ENCODE peak calls at places on chromosomes 3 and 15, in nine cellular contexts. X, W, M, H, G, P, N, L and Y are unnamed samples.

GRCh38 chr3:169390310-169390731 is 273.2 kb downstream of the MECOM start:
- DNase-seq in X (no peak), W (no peak), M (no peak), H (no peak), G (peak), P (no peak), N (no peak), L (no peak), Y (no peak)

GRCh38 chr15:34951993-34952392 is 17.5 kb downstream of the AQR start:
- DNase-seq in X (no peak), W (no peak), M (no peak), H (peak), G (peak), P (no peak), N (peak), L (no peak), Y (no peak)

GRCh38 chr3:94269763-94270162 is 206.9 kb downstream of the NSUN3 start:
- DNase-seq in X (no peak), W (no peak), M (no peak), H (peak), G (no peak), P (no peak), N (no peak), L (no peak), Y (no peak)

GRCh38 chr3:132456141-132456540 is 38.8 kb downstream of the DNAJC13 start:
- DNase-seq in X (no peak), W (no peak), M (no peak), H (no peak), G (no peak), P (no peak), N (no peak), L (no peak), Y (no peak)

GRCh38 chr3:163971861-163972260 is 1106.4 kb downstream of the SI start:
- DNase-seq in X (no peak), W (no peak), M (no peak), H (no peak), G (no peak), P (no peak), N (no peak), L (no peak), Y (no peak)

GRCh38 chr3:94285874-94286273 is 223.0 kb downstream of the NSUN3 start:
- DNase-seq in X (no peak), W (no peak), M (no peak), H (no peak), G (peak), P (no peak), N (no peak), L (no peak), Y (no peak)

GRCh38 chr3:58607816-58608215 is 30.6 kb upstream of the FAM107A start:
- DNase-seq in X (no peak), W (no peak), M (no peak), H (no peak), G (no peak), P (no peak), N (no peak), L (no peak), Y (no peak)

GRCh38 chr3:153161714-153162512 is at the start of gene RAP2B:
- DNase-seq in X (peak), W (peak), M (peak), H (peak), G (peak), P (peak), N (peak), L (peak), Y (peak)

GRCh38 chr3:142888099-142888483 is 792 bp downstream of the PCOLCE2 start:
- DNase-seq in X (no peak), W (no peak), M (peak), H (peak), G (peak), P (peak), N (no peak), L (no peak), Y (no peak)

GRCh38 chr15:96037584-96037983 is 292.9 kb upstream of the NR2F2 start:
- DNase-seq in X (no peak), W (no peak), M (no peak), H (peak), G (peak), P (no peak), N (no peak), L (no peak), Y (no peak)

GRCh38 chr3:36211656-36211999 is 168.7 kb upstream of the STAC start:
- DNase-seq in X (no peak), W (no peak), M (no peak), H (no peak), G (no peak), P (no peak), N (no peak), L (no peak), Y (no peak)

GRCh38 chr3:122307288-122307687 is 17.8 kb upstream of the CSTA start:
- DNase-seq in X (no peak), W (no peak), M (no peak), H (no peak), G (no peak), P (no peak), N (no peak), L (no peak), Y (no peak)

GRCh38 chr15:87828608-87829007 is 427.9 kb downstream of the NTRK3 start:
- DNase-seq in X (no peak), W (no peak), M (no peak), H (no peak), G (no peak), P (no peak), N (no peak), L (no peak), Y (no peak)

GRCh38 chr3:134462236-134463059 is 23.3 kb downstream of the ANAPC13 start:
- DNase-seq in X (no peak), W (no peak), M (no peak), H (peak), G (peak), P (no peak), N (peak), L (no peak), Y (no peak)

GRCh38 chr3:5195605-5196004 is 8.1 kb downstream of the EDEM1 start:
- DNase-seq in X (no peak), W (no peak), M (no peak), H (peak), G (no peak), P (peak), N (no peak), L (no peak), Y (no peak)

GRCh38 chr3:38374221-38374620 is 27.6 kb downstream of the XYLB start:
- DNase-seq in X (no peak), W (no peak), M (no peak), H (no peak), G (no peak), P (no peak), N (no peak), L (no peak), Y (no peak)

GRCh38 chr3:110677506-110677905 is 394.1 kb upstream of the NECTIN3 start:
- DNase-seq in X (no peak), W (no peak), M (no peak), H (peak), G (peak), P (no peak), N (no peak), L (no peak), Y (no peak)

GRCh38 chr3:22798461-22798860 is 404.7 kb upstream of the UBE2E2 start:
- DNase-seq in X (no peak), W (no peak), M (no peak), H (no peak), G (no peak), P (no peak), N (no peak), L (no peak), Y (no peak)

GRCh38 chr3:46984591-46985459 is 5.4 kb downstream of the NBEAL2 start:
- DNase-seq in X (no peak), W (no peak), M (no peak), H (no peak), G (no peak), P (no peak), N (no peak), L (no peak), Y (no peak)

GRCh38 chr3:46987485-46988401 is 8.3 kb downstream of the NBEAL2 start:
- DNase-seq in X (peak), W (peak), M (no peak), H (peak), G (peak), P (peak), N (no peak), L (no peak), Y (no peak)

GRCh38 chr3:46985588-46985987 is 6.1 kb downstream of the NBEAL2 start:
- DNase-seq in X (no peak), W (no peak), M (no peak), H (no peak), G (no peak), P (no peak), N (no peak), L (no peak), Y (no peak)

GRCh38 chr3:46986782-46987484 is 7.5 kb downstream of the NBEAL2 start:
- DNase-seq in X (no peak), W (no peak), M (no peak), H (no peak), G (no peak), P (no peak), N (no peak), L (no peak), Y (no peak)

GRCh38 chr3:46986055-46986730 is 6.7 kb downstream of the NBEAL2 start:
- DNase-seq in X (no peak), W (no peak), M (no peak), H (no peak), G (no peak), P (no peak), N (no peak), L (no peak), Y (no peak)
- H3K4me3 ChIP-seq in X (no peak), W (no peak), M (no peak), H (no peak), G (no peak), P (no peak), N (no peak), L (no peak), Y (no peak)

DNA sequence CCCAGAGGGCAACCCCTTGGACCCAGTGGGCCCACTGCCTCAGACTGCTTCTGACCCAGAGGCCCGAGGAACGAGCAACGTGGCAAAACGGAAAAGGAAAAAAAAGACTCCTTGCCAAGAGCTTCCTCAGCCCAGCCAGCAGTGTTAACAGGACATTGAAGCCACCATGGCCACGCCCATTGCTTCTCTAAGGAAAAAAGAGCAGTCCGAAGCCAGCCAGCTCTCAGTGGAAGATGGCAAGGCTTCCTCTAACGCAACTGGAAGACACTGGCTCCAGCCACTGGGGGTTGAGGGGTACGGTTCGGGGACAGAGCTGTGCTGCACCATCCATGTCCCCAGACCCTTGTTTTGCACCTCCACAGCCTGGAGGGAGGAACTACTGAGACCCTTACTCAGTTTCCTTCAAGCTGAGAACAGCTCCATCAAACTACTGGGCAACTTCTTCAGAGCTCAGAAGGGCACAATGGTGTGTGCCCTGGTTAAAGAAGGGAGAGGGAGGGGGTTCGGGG is 10.7 kb downstream of the BMF start:
- DNase-seq in X (peak), W (no peak), M (no peak), H (peak), G (peak), P (peak), N (no peak), L (no peak), Y (peak)
- H3K4me3 ChIP-seq in X (no peak), W (no peak), M (no peak), H (peak), G (no peak), P (no peak), N (no peak), L (no peak), Y (no peak)

GRCh38 chr15:59236394-59236793 is 29.8 kb downstream of the LDHAL6B start:
- DNase-seq in X (no peak), W (no peak), M (no peak), H (no peak), G (no peak), P (no peak), N (no peak), L (no peak), Y (no peak)
- H3K4me3 ChIP-seq in X (no peak), W (no peak), M (no peak), H (no peak), G (no peak), P (no peak), N (no peak), L (no peak), Y (no peak)

GRCh38 chr15:78880828-78881227 is 8.1 kb downstream of the MORF4L1 start:
- DNase-seq in X (no peak), W (no peak), M (no peak), H (no peak), G (peak), P (no peak), N (no peak), L (no peak), Y (no peak)

GRCh38 chr15:78880242-78880533 is 7.5 kb downstream of the MORF4L1 start:
- DNase-seq in X (no peak), W (no peak), M (no peak), H (peak), G (no peak), P (no peak), N (no peak), L (no peak), Y (no peak)

GRCh38 chr15:78875107-78875914 is 2.6 kb downstream of the MORF4L1 start:
- DNase-seq in X (no peak), W (no peak), M (no peak), H (peak), G (no peak), P (no peak), N (no peak), L (no peak), Y (no peak)

GRCh38 chr15:78879517-78880241 is 7.0 kb downstream of the MORF4L1 start:
- DNase-seq in X (no peak), W (no peak), M (no peak), H (peak), G (no peak), P (no peak), N (no peak), L (no peak), Y (no peak)

DNA sequence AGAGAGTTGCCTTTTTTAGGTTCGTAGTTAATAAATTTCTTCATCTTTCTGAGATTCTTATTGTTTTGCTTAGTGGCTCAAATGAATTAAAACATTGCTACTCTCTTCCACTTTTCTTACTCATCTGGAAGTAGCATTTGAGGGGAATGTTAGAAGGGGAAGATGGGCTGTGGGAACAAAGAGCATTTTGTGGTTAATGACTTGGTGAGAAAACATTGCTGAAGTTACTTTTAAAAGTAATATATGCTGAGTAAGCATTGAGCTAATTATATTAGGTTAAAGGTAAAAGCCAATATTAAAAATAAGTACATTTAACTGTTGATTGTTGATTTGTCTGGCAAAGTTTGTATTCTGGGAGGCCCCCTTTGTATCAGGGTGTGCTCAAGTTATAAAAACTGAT is 5.7 kb downstream of the MORF4L1 start:
- DNase-seq in X (no peak), W (no peak), M (no peak), H (peak), G (peak), P (no peak), N (no peak), L (no peak), Y (no peak)
- H3K4me3 ChIP-seq in X (no peak), W (no peak), M (no peak), H (peak), G (no peak), P (no peak), N (no peak), L (no peak), Y (no peak)